ENCODE peak calls at places on chromosome X, in six cellular contexts. S, K, E, L, P and F are unnamed samples.
A peak's percentile ranks its signal among the peaks of the same experiment; 100 is the strongest.

GRCh38 chrX:17377047-17377692 is 2.2 kb downstream of the NHS start:
- DNase-seq in P (no peak), E (no peak), K (no peak), S (peak; percentile 83), L (no peak), F (no peak)

GRCh38 chrX:24014388-24015018 is 12.5 kb downstream of the KLHL15 start:
- DNase-seq in E (no peak), S (no peak), P (no peak), K (no peak), L (peak; percentile 45), F (no peak)

GRCh38 chrX:96692911-96693310 is 8.3 kb downstream of the DIAPH2 start:
- DNase-seq in K (no peak), S (no peak), P (no peak), E (no peak), L (no peak), F (no peak)

GRCh38 chrX:153400146-153401132 is 711 bp downstream of the PNMA6E start:
- DNase-seq in S (peak; percentile 77), E (peak; percentile 3), L (no peak), P (no peak), K (no peak), F (no peak)

GRCh38 chrX:81257817-81258216 is 55.9 kb downstream of the SH3BGRL start:
- DNase-seq in S (no peak), P (no peak), L (no peak), E (no peak), K (no peak), F (no peak)

GRCh38 chrX:154530286-154530685 is 14.3 kb upstream of the FAM3A start:
- DNase-seq in S (no peak), E (no peak), P (no peak), L (no peak), K (no peak), F (no peak)

GRCh38 chrX:7132335-7133035 is 15.0 kb upstream of the STS start:
- DNase-seq in S (peak; percentile 71), P (no peak), L (no peak), K (no peak), E (no peak), F (peak; percentile 18)

GRCh38 chrX:107451754-107452153 is 2.3 kb downstream of the FRMPD3 start:
- DNase-seq in P (no peak), E (no peak), K (no peak), L (no peak), S (no peak), F (no peak)

GRCh38 chrX:9614016-9614415 is 149.2 kb downstream of the TBL1X start:
- DNase-seq in S (no peak), P (no peak), E (no peak), K (no peak), L (no peak), F (no peak)

GRCh38 chrX:136687457-136687856 is 39.5 kb downstream of the CD40LG start:
- DNase-seq in E (no peak), S (no peak), K (no peak), L (no peak), P (no peak), F (no peak)

GRCh38 chrX:103063191-103063845 is 653 bp downstream of the BEX1 start:
- DNase-seq in L (no peak), E (no peak), P (no peak), S (no peak), K (no peak), F (no peak)

GRCh38 chrX:105845661-105846060 is 23.3 kb downstream of the NRK start:
- DNase-seq in E (no peak), K (no peak), L (no peak), P (no peak), S (no peak), F (no peak)

GRCh38 chrX:83511208-83511607 is 3.1 kb downstream of the POU3F4 start:
- DNase-seq in P (no peak), S (peak; percentile 57), E (no peak), K (no peak), L (no peak), F (no peak)

GRCh38 chrX:19548279-19548678 is 33.0 kb upstream of the MAP3K15 start:
- DNase-seq in K (no peak), L (no peak), S (no peak), E (no peak), P (no peak), F (no peak)

GRCh38 chrX:152642931-152643525 is 5.3 kb downstream of the GABRQ start:
- DNase-seq in L (no peak), E (no peak), S (no peak), K (no peak), P (no peak), F (no peak)

GRCh38 chrX:2901367-2902036 is 27.6 kb downstream of the ARSD start:
- DNase-seq in S (no peak), L (no peak), K (no peak), P (no peak), E (no peak), F (no peak)

GRCh38 chrX:16466640-16467432 is 183.1 kb upstream of the S100G start:
- DNase-seq in E (no peak), S (no peak), K (no peak), L (no peak), P (no peak), F (no peak)

GRCh38 chrX:63186137-63186536 is 165.0 kb downstream of the SPIN4 start:
- DNase-seq in K (no peak), L (no peak), E (no peak), S (peak; percentile 0), P (no peak), F (no peak)

GRCh38 chrX:14872851-14873675 is at the start of the genes FANCB and MOSPD2:
- DNase-seq in E (peak; percentile 89), P (peak; percentile 98), L (peak; percentile 73), S (peak; percentile 97), K (peak; percentile 46), F (peak; percentile 91)

GRCh38 chrX:38860106-38861013 is 59.1 kb downstream of the MID1IP1 start:
- DNase-seq in P (no peak), K (no peak), S (no peak), E (no peak), L (no peak), F (no peak)

GRCh38 chrX:150715180-150715579 is 22.0 kb downstream of the MTMR1 start:
- DNase-seq in K (no peak), E (no peak), P (no peak), S (no peak), L (no peak), F (no peak)

GRCh38 chrX:47585273-47585672 is 3.0 kb downstream of the TIMP1 start:
- DNase-seq in L (no peak), E (no peak), P (peak; percentile 81), S (no peak), K (no peak), F (no peak)

GRCh38 chrX:153649178-153649914 is 2.3 kb downstream of the DUSP9 start:
- DNase-seq in E (no peak), L (no peak), P (no peak), S (peak; percentile 62), K (no peak), F (peak; percentile 35)

GRCh38 chrX:17859609-17860178 is 1.4 kb downstream of the RAI2 start:
- DNase-seq in S (no peak), L (no peak), P (no peak), E (no peak), K (no peak), F (no peak)

GRCh38 chrX:151564035-151564434 is 560 bp downstream of the PASD1 start:
- DNase-seq in S (no peak), E (no peak), K (no peak), P (no peak), L (no peak), F (no peak)

GRCh38 chrX:107823456-107823855 is 2.2 kb upstream of the MID2 start:
- DNase-seq in P (no peak), L (no peak), E (no peak), K (no peak), S (no peak), F (no peak)

GRCh38 chrX:71543316-71543715 is 10.4 kb downstream of the OGT start:
- DNase-seq in K (no peak), E (no peak), P (no peak), S (no peak), L (no peak), F (no peak)

GRCh38 chrX:7435822-7436221 is 287.9 kb upstream of the PUDP start:
- DNase-seq in S (no peak), L (no peak), K (no peak), P (no peak), E (no peak), F (no peak)

GRCh38 chrX:149950681-149951080 is 12.4 kb upstream of the EOLA2 start:
- DNase-seq in K (no peak), L (no peak), S (no peak), E (no peak), P (no peak), F (peak; percentile 12)

GRCh38 chrX:40108084-40108958 is 10.6 kb upstream of the BCOR start:
- DNase-seq in L (no peak), K (no peak), E (no peak), S (peak; percentile 87), P (peak; percentile 93), F (no peak)

GRCh38 chrX:40105791-40106676 is 8.3 kb upstream of the BCOR start:
- DNase-seq in P (peak; percentile 93), E (peak; percentile 55), S (peak; percentile 91), L (no peak), K (no peak), F (peak; percentile 57)

GRCh38 chrX:40105016-40105790 is 7.4 kb upstream of the BCOR start:
- DNase-seq in S (peak; percentile 82), K (no peak), E (no peak), P (no peak), L (no peak), F (peak; percentile 47)

GRCh38 chrX:40107291-40108083 is 9.7 kb upstream of the BCOR start:
- DNase-seq in P (peak; percentile 94), K (no peak), L (no peak), E (no peak), S (peak; percentile 90), F (no peak)

GRCh38 chrX:40106677-40107290 is 9.0 kb upstream of the BCOR start:
- DNase-seq in E (no peak), S (no peak), P (no peak), K (no peak), L (no peak), F (no peak)
- H3K4me3 ChIP-seq in E (peak overlapping the region; percentile 45), S (peak overlapping the region; percentile 14), P (no peak overlapping the region), K (peak overlapping the region; percentile 50), L (peak overlapping the region; percentile 45), F (peak overlapping the region; percentile 66)

GRCh38 chrX:100635040-100635439 is 1.6 kb downstream of the TSPAN6 start:
- DNase-seq in L (no peak), S (no peak), K (no peak), E (no peak), P (no peak), F (no peak)
- H3K4me3 ChIP-seq in L (no peak overlapping the region), S (no peak overlapping the region), K (no peak overlapping the region), E (no peak overlapping the region), P (no peak overlapping the region), F (no peak overlapping the region)

DNA sequence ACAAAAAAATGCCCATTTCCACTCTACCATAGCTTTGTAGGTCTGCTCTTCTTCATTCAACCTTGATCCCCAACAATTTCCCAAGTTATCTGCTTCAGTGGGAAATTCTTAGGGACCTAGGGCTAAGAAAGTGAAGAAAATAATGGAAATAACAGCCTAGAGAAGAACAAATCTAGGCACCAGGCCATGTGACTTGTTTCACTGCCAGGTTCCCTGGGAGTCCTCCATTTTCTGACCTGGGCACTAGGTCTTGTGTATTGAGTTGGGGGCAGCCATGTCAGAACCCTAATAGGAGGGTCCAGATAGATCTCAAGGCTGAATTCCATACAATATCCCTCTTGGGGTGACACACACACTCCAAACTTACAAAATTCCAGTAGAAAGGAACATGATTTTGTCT is 194.6 kb upstream of the STK26 start:
- DNase-seq in P (no peak), E (no peak), S (no peak), K (no peak), L (no peak), F (no peak)
- H3K4me3 ChIP-seq in P (no peak overlapping the region), E (no peak overlapping the region), S (no peak overlapping the region), K (no peak overlapping the region), L (peak overlapping the region; percentile 55), F (no peak overlapping the region)

GRCh38 chrX:54920610-54921426 is at the start of gene TRO:
- DNase-seq in L (no peak), P (no peak), K (no peak), S (no peak), E (no peak), F (no peak)
- H3K4me3 ChIP-seq in L (no peak within 1 kb of the TSS), P (peak within 1 kb of the TSS; percentile 28), K (peak within 1 kb of the TSS; percentile 52), S (peak within 1 kb of the TSS; percentile 15), E (peak within 1 kb of the TSS; percentile 60), F (peak within 1 kb of the TSS; percentile 66)